ENCODE peak calls at places on chromosomes 5 and 9, in ten cellular contexts. One of them, this sample, is unnamed.

GRCh38 chr5:74919487-74919886 is 53.3 kb upstream of the FAM169A start:
- DNase-seq in CD4-positive, alpha-beta T cell: no peak
- DNase-seq in AG09319: peak
- DNase-seq in GM06990: no peak
- DNase-seq in GM23338: peak
- DNase-seq in nephron progenitor cell: peak
- DNase-seq in mucosa of descending colon: no peak
- DNase-seq in AG10803: peak
- DNase-seq in adrenal gland: no peak
- DNase-seq in astrocyte of the spinal cord: peak
- DNase-seq in this sample: no peak

GRCh38 chr9:12783767-12784460 is 9.1 kb downstream of the LURAP1L start:
- DNase-seq in CD4-positive, alpha-beta T cell: no peak
- DNase-seq in AG09319: no peak
- DNase-seq in GM06990: no peak
- DNase-seq in GM23338: no peak
- DNase-seq in nephron progenitor cell: no peak
- DNase-seq in mucosa of descending colon: no peak
- DNase-seq in AG10803: no peak
- DNase-seq in adrenal gland: no peak
- DNase-seq in astrocyte of the spinal cord: no peak
- DNase-seq in this sample: no peak

GRCh38 chr5:80408475-80408875 is 611 bp downstream of the ZFYVE16 start:
- DNase-seq in CD4-positive, alpha-beta T cell: peak
- DNase-seq in AG09319: no peak
- DNase-seq in GM06990: no peak
- DNase-seq in GM23338: no peak
- DNase-seq in nephron progenitor cell: peak
- DNase-seq in mucosa of descending colon: no peak
- DNase-seq in AG10803: peak
- DNase-seq in adrenal gland: peak
- DNase-seq in astrocyte of the spinal cord: no peak
- DNase-seq in this sample: no peak

GRCh38 chr5:157963761-157964160 is 104.8 kb upstream of the CLINT1 start:
- DNase-seq in CD4-positive, alpha-beta T cell: no peak
- DNase-seq in AG09319: no peak
- DNase-seq in GM06990: no peak
- DNase-seq in GM23338: no peak
- DNase-seq in nephron progenitor cell: no peak
- DNase-seq in mucosa of descending colon: no peak
- DNase-seq in AG10803: no peak
- DNase-seq in adrenal gland: no peak
- DNase-seq in astrocyte of the spinal cord: no peak
- DNase-seq in this sample: no peak

GRCh38 chr9:130627896-130628792 is 36.2 kb upstream of the PRDM12 start:
- DNase-seq in CD4-positive, alpha-beta T cell: no peak
- DNase-seq in AG09319: no peak
- DNase-seq in GM06990: no peak
- DNase-seq in GM23338: no peak
- DNase-seq in nephron progenitor cell: peak
- DNase-seq in mucosa of descending colon: no peak
- DNase-seq in AG10803: no peak
- DNase-seq in adrenal gland: no peak
- DNase-seq in astrocyte of the spinal cord: no peak
- DNase-seq in this sample: no peak

GRCh38 chr5:180382926-180383325 is 29.8 kb upstream of the GFPT2 start:
- DNase-seq in CD4-positive, alpha-beta T cell: no peak
- DNase-seq in AG09319: no peak
- DNase-seq in GM06990: no peak
- DNase-seq in GM23338: no peak
- DNase-seq in nephron progenitor cell: no peak
- DNase-seq in mucosa of descending colon: no peak
- DNase-seq in AG10803: no peak
- DNase-seq in adrenal gland: no peak
- DNase-seq in astrocyte of the spinal cord: no peak
- DNase-seq in this sample: no peak

GRCh38 chr5:138829341-138829740 is 45.8 kb downstream of the LRRTM2 start:
- DNase-seq in CD4-positive, alpha-beta T cell: no peak
- DNase-seq in AG09319: no peak
- DNase-seq in GM06990: no peak
- DNase-seq in GM23338: no peak
- DNase-seq in nephron progenitor cell: no peak
- DNase-seq in mucosa of descending colon: no peak
- DNase-seq in AG10803: peak
- DNase-seq in adrenal gland: no peak
- DNase-seq in astrocyte of the spinal cord: no peak
- DNase-seq in this sample: no peak

GRCh38 chr5:56838409-56839039 is 23.2 kb downstream of the MAP3K1 start:
- DNase-seq in CD4-positive, alpha-beta T cell: no peak
- DNase-seq in AG09319: peak
- DNase-seq in GM06990: peak
- DNase-seq in GM23338: peak
- DNase-seq in nephron progenitor cell: no peak
- DNase-seq in mucosa of descending colon: no peak
- DNase-seq in AG10803: peak
- DNase-seq in adrenal gland: no peak
- DNase-seq in astrocyte of the spinal cord: peak
- DNase-seq in this sample: no peak

GRCh38 chr9:80320916-80321315 is 749.2 kb downstream of the TLE4 start:
- DNase-seq in CD4-positive, alpha-beta T cell: no peak
- DNase-seq in AG09319: no peak
- DNase-seq in GM06990: no peak
- DNase-seq in GM23338: no peak
- DNase-seq in nephron progenitor cell: no peak
- DNase-seq in mucosa of descending colon: no peak
- DNase-seq in AG10803: no peak
- DNase-seq in adrenal gland: no peak
- DNase-seq in astrocyte of the spinal cord: peak
- DNase-seq in this sample: no peak

GRCh38 chr9:68500457-68501158 is 40.1 kb downstream of the TMEM252 start:
- DNase-seq in CD4-positive, alpha-beta T cell: no peak
- DNase-seq in AG09319: no peak
- DNase-seq in GM06990: no peak
- DNase-seq in GM23338: peak
- DNase-seq in nephron progenitor cell: no peak
- DNase-seq in mucosa of descending colon: no peak
- DNase-seq in AG10803: peak
- DNase-seq in adrenal gland: peak
- DNase-seq in astrocyte of the spinal cord: peak
- DNase-seq in this sample: no peak

GRCh38 chr5:153991168-153991567 is 47.5 kb downstream of the FAM114A2 start:
- DNase-seq in CD4-positive, alpha-beta T cell: no peak
- DNase-seq in AG09319: no peak
- DNase-seq in GM06990: no peak
- DNase-seq in GM23338: no peak
- DNase-seq in nephron progenitor cell: no peak
- DNase-seq in mucosa of descending colon: no peak
- DNase-seq in AG10803: no peak
- DNase-seq in adrenal gland: no peak
- DNase-seq in astrocyte of the spinal cord: no peak
- DNase-seq in this sample: no peak

GRCh38 chr5:74966151-74967050 is 86.0 kb downstream of the GCNT4 start:
- DNase-seq in CD4-positive, alpha-beta T cell: no peak
- DNase-seq in AG09319: no peak
- DNase-seq in GM06990: no peak
- DNase-seq in GM23338: peak
- DNase-seq in nephron progenitor cell: no peak
- DNase-seq in mucosa of descending colon: peak
- DNase-seq in AG10803: peak
- DNase-seq in adrenal gland: no peak
- DNase-seq in astrocyte of the spinal cord: no peak
- DNase-seq in this sample: no peak

GRCh38 chr5:128669803-128670202 is 131.8 kb upstream of the FBN2 start:
- DNase-seq in CD4-positive, alpha-beta T cell: no peak
- DNase-seq in AG09319: no peak
- DNase-seq in GM06990: no peak
- DNase-seq in GM23338: no peak
- DNase-seq in nephron progenitor cell: no peak
- DNase-seq in mucosa of descending colon: no peak
- DNase-seq in AG10803: no peak
- DNase-seq in adrenal gland: no peak
- DNase-seq in astrocyte of the spinal cord: no peak
- DNase-seq in this sample: no peak

GRCh38 chr5:128673411-128673957 is 135.4 kb upstream of the FBN2 start:
- DNase-seq in CD4-positive, alpha-beta T cell: no peak
- DNase-seq in AG09319: no peak
- DNase-seq in GM06990: no peak
- DNase-seq in GM23338: no peak
- DNase-seq in nephron progenitor cell: no peak
- DNase-seq in mucosa of descending colon: no peak
- DNase-seq in AG10803: no peak
- DNase-seq in adrenal gland: no peak
- DNase-seq in astrocyte of the spinal cord: no peak
- DNase-seq in this sample: no peak

GRCh38 chr5:128673010-128673409 is 135.0 kb upstream of the FBN2 start:
- DNase-seq in CD4-positive, alpha-beta T cell: no peak
- DNase-seq in AG09319: no peak
- DNase-seq in GM06990: no peak
- DNase-seq in GM23338: no peak
- DNase-seq in nephron progenitor cell: no peak
- DNase-seq in mucosa of descending colon: no peak
- DNase-seq in AG10803: no peak
- DNase-seq in adrenal gland: no peak
- DNase-seq in astrocyte of the spinal cord: no peak
- DNase-seq in this sample: no peak

GRCh38 chr5:128673970-128674369 is 135.9 kb upstream of the FBN2 start:
- DNase-seq in CD4-positive, alpha-beta T cell: no peak
- DNase-seq in AG09319: no peak
- DNase-seq in GM06990: no peak
- DNase-seq in GM23338: peak
- DNase-seq in nephron progenitor cell: no peak
- DNase-seq in mucosa of descending colon: no peak
- DNase-seq in AG10803: no peak
- DNase-seq in adrenal gland: no peak
- DNase-seq in astrocyte of the spinal cord: no peak
- DNase-seq in this sample: no peak

GRCh38 chr5:128671861-128672414 is 133.9 kb upstream of the FBN2 start:
- DNase-seq in CD4-positive, alpha-beta T cell: no peak
- DNase-seq in AG09319: no peak
- DNase-seq in GM06990: no peak
- DNase-seq in GM23338: peak
- DNase-seq in nephron progenitor cell: no peak
- DNase-seq in mucosa of descending colon: no peak
- DNase-seq in AG10803: no peak
- DNase-seq in adrenal gland: no peak
- DNase-seq in astrocyte of the spinal cord: no peak
- DNase-seq in this sample: no peak
- TF ChIP-seq CTCF in CD4-positive, alpha-beta T cell: no peak
- TF ChIP-seq CTCF in AG09319: no peak
- TF ChIP-seq CTCF in GM06990: no peak
- TF ChIP-seq CTCF in GM23338: no peak
- TF ChIP-seq CTCF in nephron progenitor cell: no peak
- TF ChIP-seq CTCF in mucosa of descending colon: no peak
- TF ChIP-seq CTCF in AG10803: no peak
- TF ChIP-seq CTCF in adrenal gland: no peak
- TF ChIP-seq CTCF in astrocyte of the spinal cord: no peak
- TF ChIP-seq CTCF in this sample: no peak

DNA sequence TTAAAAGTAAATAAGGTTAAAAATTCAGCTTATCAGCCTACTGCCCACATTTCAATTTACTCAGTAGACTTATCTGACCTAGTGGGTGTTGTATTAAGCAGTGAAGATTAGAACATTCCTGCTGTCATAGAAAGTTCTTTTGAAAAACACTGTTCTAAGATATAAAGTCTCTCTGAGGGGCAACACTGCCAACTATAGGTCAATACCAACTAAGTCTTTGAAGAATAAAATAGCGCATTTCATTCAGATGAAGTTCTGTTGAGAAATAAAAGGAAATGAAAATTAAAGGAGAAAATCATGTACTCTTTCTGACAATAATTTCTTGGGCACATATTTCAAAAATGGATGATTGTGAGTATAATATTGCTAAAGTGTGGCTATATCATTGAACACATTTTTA is 86.8 kb downstream of the PTPRD start:
- DNase-seq in CD4-positive, alpha-beta T cell: no peak
- DNase-seq in AG09319: no peak
- DNase-seq in GM06990: no peak
- DNase-seq in GM23338: peak
- DNase-seq in nephron progenitor cell: no peak
- DNase-seq in mucosa of descending colon: no peak
- DNase-seq in AG10803: no peak
- DNase-seq in adrenal gland: no peak
- DNase-seq in astrocyte of the spinal cord: no peak
- DNase-seq in this sample: no peak
- TF ChIP-seq CTCF in CD4-positive, alpha-beta T cell: no peak
- TF ChIP-seq CTCF in AG09319: no peak
- TF ChIP-seq CTCF in GM06990: no peak
- TF ChIP-seq CTCF in GM23338: no peak
- TF ChIP-seq CTCF in nephron progenitor cell: no peak
- TF ChIP-seq CTCF in mucosa of descending colon: no peak
- TF ChIP-seq CTCF in AG10803: no peak
- TF ChIP-seq CTCF in adrenal gland: no peak
- TF ChIP-seq CTCF in astrocyte of the spinal cord: no peak
- TF ChIP-seq CTCF in this sample: no peak

GRCh38 chr5:43401827-43402226 is 10.4 kb downstream of the CCL28 start:
- DNase-seq in CD4-positive, alpha-beta T cell: no peak
- DNase-seq in AG09319: no peak
- DNase-seq in GM06990: no peak
- DNase-seq in GM23338: peak
- DNase-seq in nephron progenitor cell: no peak
- DNase-seq in mucosa of descending colon: no peak
- DNase-seq in AG10803: peak
- DNase-seq in adrenal gland: no peak
- DNase-seq in astrocyte of the spinal cord: no peak
- DNase-seq in this sample: no peak
- TF ChIP-seq CTCF in CD4-positive, alpha-beta T cell: no peak
- TF ChIP-seq CTCF in AG09319: peak
- TF ChIP-seq CTCF in GM06990: peak
- TF ChIP-seq CTCF in GM23338: peak
- TF ChIP-seq CTCF in nephron progenitor cell: no peak
- TF ChIP-seq CTCF in mucosa of descending colon: no peak
- TF ChIP-seq CTCF in AG10803: peak
- TF ChIP-seq CTCF in adrenal gland: no peak
- TF ChIP-seq CTCF in astrocyte of the spinal cord: peak
- TF ChIP-seq CTCF in this sample: peak

DNA sequence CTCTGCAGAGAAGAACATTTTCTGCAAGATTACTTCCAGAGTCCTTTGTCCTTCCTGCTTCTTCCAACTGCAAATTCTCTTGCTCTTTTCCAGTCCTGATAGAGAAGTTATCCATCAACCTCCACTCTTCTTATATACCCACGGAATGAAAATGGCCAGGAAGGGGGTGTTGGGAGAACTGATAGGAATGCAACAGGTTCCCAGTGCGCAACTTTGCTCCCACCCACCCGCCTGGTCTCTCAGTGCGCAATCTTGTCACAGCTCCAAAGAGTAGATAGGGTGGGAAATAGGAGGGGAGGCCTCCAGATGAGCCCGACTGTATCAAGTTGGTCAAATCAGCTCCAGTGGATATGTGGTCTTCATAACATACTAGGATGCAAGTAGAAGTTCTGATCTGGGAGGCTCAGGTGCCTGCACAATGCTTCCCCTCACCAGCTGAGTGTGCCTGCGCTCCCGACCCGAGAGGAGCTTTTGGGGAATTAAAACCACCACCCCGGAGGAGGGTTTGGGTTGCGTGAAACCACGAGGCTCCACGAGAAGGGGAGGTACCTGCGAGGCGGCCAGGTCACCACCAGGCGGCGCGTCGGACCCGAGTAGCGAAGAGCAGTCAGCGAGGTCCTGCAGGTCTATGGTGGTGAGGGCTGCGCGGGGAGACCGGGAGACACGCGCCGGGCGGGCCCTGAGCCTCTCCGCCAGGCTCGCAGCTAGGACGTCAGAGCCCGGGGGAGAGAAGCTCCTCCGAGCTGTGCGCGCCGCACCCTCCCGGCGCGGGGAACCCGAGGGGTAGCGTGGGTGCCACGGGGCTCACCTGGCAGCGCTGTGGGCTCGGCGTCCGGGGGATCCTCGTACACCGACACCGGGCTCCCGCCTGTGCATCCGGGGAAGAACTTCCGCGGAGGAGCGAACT is 835 bp downstream of the MCIDAS start:
- DNase-seq in CD4-positive, alpha-beta T cell: peak
- DNase-seq in AG09319: no peak
- DNase-seq in GM06990: peak
- DNase-seq in GM23338: peak
- DNase-seq in nephron progenitor cell: peak
- DNase-seq in mucosa of descending colon: peak
- DNase-seq in AG10803: peak
- DNase-seq in adrenal gland: peak
- DNase-seq in astrocyte of the spinal cord: peak
- DNase-seq in this sample: no peak
- TF ChIP-seq CTCF in CD4-positive, alpha-beta T cell: peak
- TF ChIP-seq CTCF in AG09319: peak
- TF ChIP-seq CTCF in GM06990: peak
- TF ChIP-seq CTCF in GM23338: peak
- TF ChIP-seq CTCF in nephron progenitor cell: peak
- TF ChIP-seq CTCF in mucosa of descending colon: no peak
- TF ChIP-seq CTCF in AG10803: peak
- TF ChIP-seq CTCF in adrenal gland: no peak
- TF ChIP-seq CTCF in astrocyte of the spinal cord: peak
- TF ChIP-seq CTCF in this sample: peak